ENCODE peak calls at places on chromosomes 5 and 9, in seven cellular contexts. W, A, S, J, G, L and F are unnamed samples.

GRCh38 chr5:16856531-16856930 is 79.6 kb downstream of the MYO10 start:
- DNase-seq in W (no peak), A (no peak), S (no peak), J (no peak), G (no peak), L (no peak), F (peak)

GRCh38 chr9:7976856-7977255 is 177.3 kb upstream of the DMAC1 start:
- DNase-seq in W (no peak), A (no peak), S (no peak), J (no peak), G (no peak), L (no peak), F (peak)

GRCh38 chr5:123810253-123810652 is 298.3 kb downstream of the CSNK1G3 start:
- DNase-seq in W (no peak), A (no peak), S (no peak), J (no peak), G (peak), L (no peak), F (no peak)

GRCh38 chr5:31232273-31232888 is 38.9 kb downstream of the CDH6 start:
- DNase-seq in W (peak), A (peak), S (peak), J (peak), G (peak), L (no peak), F (peak)

GRCh38 chr9:91658513-91659105 is 235.0 kb upstream of the NFIL3 start:
- DNase-seq in W (no peak), A (no peak), S (no peak), J (no peak), G (no peak), L (no peak), F (no peak)

GRCh38 chr5:133957591-133957990 is 10.8 kb downstream of the C5orf15 start:
- DNase-seq in W (no peak), A (no peak), S (no peak), J (no peak), G (no peak), L (peak), F (no peak)

GRCh38 chr9:69089082-69089481 is 53.5 kb downstream of the FXN start:
- DNase-seq in W (no peak), A (no peak), S (no peak), J (no peak), G (no peak), L (no peak), F (no peak)

GRCh38 chr9:5561828-5562488 is 51.6 kb downstream of the PDCD1LG2 start:
- DNase-seq in W (no peak), A (no peak), S (no peak), J (no peak), G (no peak), L (no peak), F (no peak)

GRCh38 chr9:135531096-135531495 is 9.9 kb downstream of the LCN1 start:
- DNase-seq in W (no peak), A (no peak), S (no peak), J (no peak), G (no peak), L (no peak), F (no peak)

GRCh38 chr5:96127538-96127937 is 165.9 kb upstream of the ELL2 start:
- DNase-seq in W (no peak), A (no peak), S (no peak), J (no peak), G (no peak), L (no peak), F (no peak)

GRCh38 chr5:68141494-68141893 is 74.1 kb upstream of the PIK3R1 start:
- DNase-seq in W (no peak), A (peak), S (no peak), J (no peak), G (no peak), L (peak), F (no peak)

GRCh38 chr5:174146556-174146955 is 101.0 kb downstream of the NSG2 start:
- DNase-seq in W (no peak), A (no peak), S (no peak), J (no peak), G (no peak), L (no peak), F (no peak)

GRCh38 chr5:67085616-67086015 is 111.0 kb downstream of the CD180 start:
- DNase-seq in W (no peak), A (no peak), S (no peak), J (no peak), G (no peak), L (no peak), F (no peak)

GRCh38 chr9:135102331-135102730 is 14.9 kb downstream of the OLFM1 start:
- DNase-seq in W (no peak), A (no peak), S (no peak), J (no peak), G (no peak), L (no peak), F (no peak)

GRCh38 chr9:92184041-92184564 is 68.9 kb upstream of the SPTLC1 start:
- DNase-seq in W (no peak), A (no peak), S (no peak), J (no peak), G (no peak), L (no peak), F (no peak)

GRCh38 chr5:171661146-171661545 is 124.5 kb upstream of the SMIM23 start:
- DNase-seq in W (no peak), A (no peak), S (no peak), J (no peak), G (no peak), L (no peak), F (no peak)

GRCh38 chr5:172686111-172686510 is 45.0 kb downstream of the NEURL1B start:
- DNase-seq in W (no peak), A (no peak), S (no peak), J (no peak), G (no peak), L (no peak), F (no peak)

GRCh38 chr5:103111458-103111857 is 8.5 kb downstream of the GIN1 start:
- DNase-seq in W (no peak), A (no peak), S (no peak), J (no peak), G (no peak), L (no peak), F (peak)

GRCh38 chr5:142472306-142472951 is 147.6 kb upstream of the SPRY4 start:
- DNase-seq in W (peak), A (peak), S (no peak), J (peak), G (peak), L (no peak), F (peak)

GRCh38 chr5:11384441-11385250 is 519.6 kb downstream of the CTNND2 start:
- DNase-seq in W (no peak), A (no peak), S (peak), J (no peak), G (no peak), L (no peak), F (no peak)

GRCh38 chr9:71681708-71682268 is 86.5 kb downstream of the CEMIP2 start:
- DNase-seq in W (peak), A (peak), S (no peak), J (peak), G (no peak), L (no peak), F (no peak)

GRCh38 chr9:132160802-132161742 is 786 bp upstream of the NTNG2 start:
- DNase-seq in W (no peak), A (peak), S (peak), J (peak), G (no peak), L (no peak), F (peak)

DNA sequence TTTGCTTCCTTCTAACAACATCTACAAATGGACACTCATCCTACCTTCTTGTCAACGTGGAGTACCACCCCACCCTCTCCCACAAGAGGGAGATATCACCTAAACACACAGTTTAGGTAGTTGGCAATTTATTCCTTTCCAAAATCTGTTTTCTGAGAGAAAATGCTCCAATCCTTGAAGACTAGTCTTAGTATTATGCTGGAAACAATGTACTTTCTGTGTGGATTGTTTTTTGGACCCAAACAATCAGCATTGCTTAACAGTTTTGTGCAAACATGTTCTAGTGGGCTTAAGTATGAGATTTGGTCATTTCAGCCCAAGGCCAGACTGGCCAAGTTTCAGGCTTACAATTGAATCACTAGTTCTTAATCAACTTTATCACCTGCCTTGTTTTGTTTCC is 359.1 kb downstream of the ARHGEF28 start:
- DNase-seq in W (peak), A (peak), S (peak), J (peak), G (peak), L (no peak), F (peak)
- TF ChIP-seq CTCF in W (peak), A (peak), S (peak), J (peak), G (peak), L (no peak), F (no peak)

GRCh38 chr9:128091571-128091970 is 23.5 kb downstream of the SLC25A25 start:
- DNase-seq in W (no peak), A (no peak), S (no peak), J (no peak), G (no peak), L (no peak), F (no peak)
- H3K4me3 ChIP-seq in W (no peak), A (no peak), S (peak), J (no peak), G (no peak), L (no peak), F (no peak)

DNA sequence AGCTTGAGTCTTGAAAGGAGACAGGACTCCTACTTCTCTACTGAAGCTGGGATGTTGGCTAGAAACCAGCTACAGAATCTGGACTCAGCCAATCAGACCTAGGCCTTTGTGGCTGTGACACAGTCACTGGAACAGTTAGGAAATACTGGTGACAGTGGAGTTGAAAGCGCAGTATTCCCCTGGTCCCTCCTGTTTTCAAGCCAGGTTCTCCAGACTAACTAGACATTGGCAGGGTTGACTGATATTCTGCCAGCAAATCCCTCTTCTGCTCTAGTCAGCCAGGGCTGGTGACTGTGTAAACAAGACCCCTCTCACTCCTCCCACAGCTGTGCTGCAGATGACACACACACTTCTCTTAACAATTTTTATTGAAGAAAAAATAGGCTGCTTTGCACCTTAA is 8.7 kb downstream of the SHROOM1 start:
- DNase-seq in W (no peak), A (peak), S (no peak), J (no peak), G (peak), L (no peak), F (no peak)
- TF ChIP-seq MAX in W (no peak), A (no peak), S (no peak), J (no peak), G (no peak), L (no peak), F (no peak)

GRCh38 chr9:137370865-137371520 is 52.0 kb downstream of the EXD3 start:
- DNase-seq in W (no peak), A (no peak), S (no peak), J (no peak), G (no peak), L (no peak), F (no peak)
- TF ChIP-seq CTCF in W (no peak), A (no peak), S (no peak), J (no peak), G (no peak), L (no peak), F (no peak)